ENCODE peak calls at places on chromosomes 12 and 14, in four cellular contexts. T, N, K and U are unnamed samples.

GRCh38 chr12:86669010-86669409 is 412.8 kb upstream of the MGAT4C start:
- DNase-seq in K (no peak), N (no peak), T (no peak), U (no peak)

GRCh38 chr12:51699219-51699618 is 108.2 kb downstream of the SCN8A start:
- DNase-seq in T (no peak), K (no peak), N (no peak), U (no peak)

GRCh38 chr12:108313609-108314331 is 25.3 kb downstream of the CMKLR1 start:
- DNase-seq in T (peak; percentile 7), K (peak; percentile 72), N (no peak), U (no peak)

GRCh38 chr12:110896559-110896958 is 23.8 kb downstream of the MYL2 start:
- DNase-seq in K (no peak), N (no peak), T (no peak), U (peak; percentile 21)

GRCh38 chr12:131920902-131921840 is 7.9 kb upstream of the PUS1 start:
- DNase-seq in N (no peak), T (no peak), K (no peak), U (no peak)

GRCh38 chr14:101113835-101114725 is 210.6 kb upstream of the RTL1 start:
- DNase-seq in T (no peak), K (no peak), N (no peak), U (no peak)

GRCh38 chr12:14138495-14138894 is 157.1 kb upstream of the GRIN2B start:
- DNase-seq in N (no peak), T (peak; percentile 66), K (peak; percentile 37), U (no peak)

GRCh38 chr14:105865904-105866840 is 339.8 kb downstream of the TMEM121 start:
- DNase-seq in K (no peak), T (no peak), N (peak; percentile 11), U (no peak)

GRCh38 chr12:47753021-47754001 is 5.4 kb downstream of the RAPGEF3 start:
- DNase-seq in T (no peak), N (peak; percentile 92), K (peak; percentile 96), U (peak; percentile 80)

GRCh38 chr12:8894986-8895385 is 19.3 kb upstream of the PHC1 start:
- DNase-seq in K (no peak), N (no peak), T (no peak), U (no peak)

GRCh38 chr14:70098257-70098809 is 90.4 kb downstream of the SLC8A3 start:
- DNase-seq in K (no peak), T (no peak), N (no peak), U (no peak)

GRCh38 chr14:33566082-33566481 is 384.8 kb downstream of the EGLN3 start:
- DNase-seq in K (no peak), T (no peak), N (no peak), U (no peak)

GRCh38 chr12:79650440-79650839 is 40.3 kb downstream of the PAWR start:
- DNase-seq in N (no peak), K (no peak), T (no peak), U (no peak)

GRCh38 chr12:52992699-52993557 is 13.3 kb upstream of the EIF4B start:
- DNase-seq in T (no peak), K (peak; percentile 62), N (no peak), U (no peak)

GRCh38 chr12:59452259-59452658 is 143.6 kb upstream of the SLC16A7 start:
- DNase-seq in N (no peak), K (no peak), T (no peak), U (no peak)

GRCh38 chr14:35277179-35277578 is 15.0 kb upstream of the PSMA6 start:
- DNase-seq in T (no peak), K (peak; percentile 35), N (no peak), U (no peak)

GRCh38 chr14:31222834-31223233 is 15.2 kb upstream of the HECTD1 start:
- DNase-seq in K (no peak), T (no peak), N (no peak), U (no peak)

GRCh38 chr14:91059576-91060471 is 617 bp downstream of the RPS6KA5 start:
- DNase-seq in T (peak; percentile 76), K (peak; percentile 41), N (peak; percentile 49), U (peak; percentile 15)

GRCh38 chr14:91060472-91061308 is at the start of gene RPS6KA5:
- DNase-seq in N (peak; percentile 100), K (peak; percentile 100), T (peak; percentile 100), U (peak; percentile 100)

GRCh38 chr14:91055016-91055415 is 5.4 kb downstream of the RPS6KA5 start:
- DNase-seq in N (no peak), K (no peak), T (no peak), U (peak; percentile 85)

GRCh38 chr14:91056361-91056760 is 4.1 kb downstream of the RPS6KA5 start:
- DNase-seq in N (no peak), T (no peak), K (no peak), U (no peak)

GRCh38 chr14:91058017-91058675 is 2.3 kb downstream of the RPS6KA5 start:
- DNase-seq in K (no peak), N (no peak), T (no peak), U (no peak)
- H3K4me3 ChIP-seq in K (no peak overlapping the region), N (no peak overlapping the region), T (no peak overlapping the region), U (no peak overlapping the region)

DNA sequence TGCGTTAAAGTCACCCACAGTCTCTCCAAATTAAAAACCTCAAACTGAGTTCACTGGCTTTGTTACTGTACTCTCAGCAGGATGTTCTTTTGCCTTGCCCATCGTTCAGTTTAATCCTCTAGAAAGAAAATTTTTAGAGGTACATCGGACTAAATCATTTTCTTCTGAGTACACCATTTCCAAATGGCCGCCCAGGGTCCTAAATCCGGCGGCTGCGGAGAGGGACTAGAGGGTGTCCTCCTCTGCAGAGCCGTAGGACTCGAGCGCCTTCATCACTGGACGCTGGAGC is 1.4 kb downstream of the LIN7A start:
- DNase-seq in K (no peak), N (no peak), T (no peak), U (no peak)
- H3K4me3 ChIP-seq in K (peak overlapping the region; percentile 79), N (peak overlapping the region; percentile 90), T (no peak overlapping the region), U (peak overlapping the region; percentile 76)

GRCh38 chr12:120101182-120101581 is 15.4 kb downstream of the RAB35 start:
- DNase-seq in N (peak; percentile 78), T (no peak), K (no peak), U (peak; percentile 45)
- H3K4me3 ChIP-seq in N (no peak overlapping the region), T (no peak overlapping the region), K (no peak overlapping the region), U (peak overlapping the region; percentile 17)

GRCh38 chr14:103074699-103075341 is 9.2 kb upstream of the LBHD2 start:
- DNase-seq in K (no peak), T (no peak), N (peak; percentile 51), U (no peak)
- H3K4me3 ChIP-seq in K (no peak overlapping the region), T (peak overlapping the region; percentile 60), N (peak overlapping the region; percentile 55), U (peak overlapping the region; percentile 44)

DNA sequence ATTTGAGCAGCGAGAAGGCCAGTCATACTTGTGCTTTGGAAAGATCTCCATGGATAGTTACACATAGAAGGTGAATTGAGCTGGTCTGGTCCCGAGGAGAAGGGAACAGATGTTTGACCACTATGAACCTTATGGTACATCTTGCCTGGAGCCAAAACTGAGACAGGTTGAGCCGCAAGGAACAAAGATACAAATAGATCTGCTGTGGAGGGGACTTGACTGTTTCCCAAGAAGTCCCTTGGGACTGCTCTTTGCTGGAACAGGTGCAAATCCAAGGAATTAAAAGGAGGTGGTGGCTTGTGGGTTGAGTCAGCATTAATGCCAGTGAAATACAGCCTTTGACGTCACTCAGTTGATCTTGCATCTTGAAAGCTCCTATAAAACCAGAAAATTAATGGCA is 68.8 kb upstream of the PRIMA1 start:
- DNase-seq in K (no peak), T (no peak), N (no peak), U (no peak)
- H3K4me3 ChIP-seq in K (no peak overlapping the region), T (no peak overlapping the region), N (no peak overlapping the region), U (no peak overlapping the region)

GRCh38 chr12:124506145-124506831 is 61.1 kb downstream of the NCOR2 start:
- DNase-seq in N (peak; percentile 63), K (peak; percentile 41), T (no peak), U (no peak)

GRCh38 chr12:124508323-124509096 is 58.9 kb downstream of the NCOR2 start:
- DNase-seq in N (peak; percentile 65), K (no peak), T (no peak), U (no peak)

GRCh38 chr12:124505001-124505818 is 62.2 kb downstream of the NCOR2 start:
- DNase-seq in N (no peak), K (no peak), T (no peak), U (no peak)

GRCh38 chr12:124507188-124508109 is 60.0 kb downstream of the NCOR2 start:
- DNase-seq in T (no peak), N (peak; percentile 54), K (no peak), U (no peak)

DNA sequence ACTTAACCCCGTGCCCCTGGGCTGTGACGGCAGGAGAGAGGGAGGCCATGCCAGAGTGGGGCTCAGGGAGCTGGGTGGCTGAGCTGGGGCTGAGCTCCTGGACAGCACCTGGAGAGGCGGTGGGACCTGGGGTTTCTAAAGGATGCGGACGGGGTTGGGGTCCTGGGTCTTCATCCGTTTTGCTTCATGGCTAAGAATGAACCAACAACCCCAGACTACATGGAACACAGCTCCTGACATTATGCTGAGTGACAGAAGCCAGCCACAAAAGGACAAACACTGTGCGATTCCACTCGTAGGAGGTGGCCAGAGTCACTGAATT is 60.6 kb downstream of the NCOR2 start:
- DNase-seq in T (no peak), K (no peak), N (no peak), U (no peak)
- H3K4me3 ChIP-seq in T (no peak overlapping the region), K (no peak overlapping the region), N (no peak overlapping the region), U (no peak overlapping the region)

DNA sequence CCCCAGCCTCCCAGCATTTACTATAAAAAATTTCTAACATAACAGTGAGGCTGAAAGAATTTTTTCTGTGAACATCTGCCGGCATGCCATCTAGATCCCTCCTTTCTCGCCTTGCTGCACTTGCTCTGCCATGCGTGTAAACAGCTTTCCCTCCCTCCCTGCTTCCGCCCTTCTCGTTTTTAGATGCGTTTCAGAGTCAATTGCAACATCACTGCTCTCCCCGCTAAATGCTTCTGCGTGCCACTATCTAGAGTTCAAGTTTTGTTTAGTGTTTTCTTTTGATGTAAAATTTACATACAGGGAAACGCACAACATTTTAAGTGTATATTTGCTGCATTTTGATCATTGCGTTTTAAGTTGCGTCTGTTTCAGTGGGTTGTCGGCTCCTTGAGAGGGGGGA is 83.6 kb downstream of the CCDC92 start:
- DNase-seq in N (no peak), T (no peak), K (no peak), U (no peak)
- H3K4me3 ChIP-seq in N (no peak overlapping the region), T (no peak overlapping the region), K (no peak overlapping the region), U (no peak overlapping the region)

GRCh38 chr14:99737956-99738667 is 54.0 kb downstream of the CYP46A1 start:
- DNase-seq in K (no peak), N (no peak), T (no peak), U (no peak)
- H3K4me3 ChIP-seq in K (no peak overlapping the region), N (peak overlapping the region; percentile 61), T (no peak overlapping the region), U (no peak overlapping the region)